ENCODE peak calls at places on chromosomes 3 and 15, in five cellular contexts. O, W, Y, Q and N are unnamed samples.

GRCh38 chr15:74397239-74398068 is 30.0 kb upstream of the CYP11A1 start:
- DNase-seq in O (no peak), W (no peak), Y (no peak), Q (peak; percentile 51), N (no peak)

GRCh38 chr15:93974804-93975481 is 256.4 kb upstream of the MCTP2 start:
- DNase-seq in O (peak; percentile 10), W (no peak), Y (no peak), Q (no peak), N (peak; percentile 35)

GRCh38 chr15:44094776-44095175 is 100.3 kb downstream of the FRMD5 start:
- DNase-seq in O (no peak), W (no peak), Y (no peak), Q (no peak), N (no peak)

GRCh38 chr15:59116141-59116540 is 11.2 kb downstream of the CCNB2 start:
- DNase-seq in O (no peak), W (no peak), Y (no peak), Q (no peak), N (no peak)

GRCh38 chr3:168847293-168847883 is 751.7 kb upstream of the GOLIM4 start:
- DNase-seq in O (peak; percentile 12), W (no peak), Y (no peak), Q (peak; percentile 38), N (no peak)

GRCh38 chr15:25684521-25685215 is 178.5 kb downstream of the ATP10A start:
- DNase-seq in O (no peak), W (no peak), Y (no peak), Q (no peak), N (no peak)

GRCh38 chr15:41259546-41260189 is 28.6 kb downstream of the CHP1 start:
- DNase-seq in O (no peak), W (no peak), Y (no peak), Q (no peak), N (peak; percentile 69)

GRCh38 chr15:62469874-62470688 is 305.0 kb upstream of the C2CD4B start:
- DNase-seq in O (no peak), W (no peak), Y (no peak), Q (peak; percentile 54), N (no peak)